ENCODE peak calls at places on chromosomes 1 and 21, in six cellular contexts. K, O, H, T, Y and Q are unnamed samples.

GRCh38 chr21:38486705-38487104 is 11.6 kb downstream of the ERG start:
- DNase-seq in K (no peak), O (no peak), H (no peak), T (peak), Y (no peak), Q (no peak)

GRCh38 chr1:197224160-197224559 is 43.9 kb upstream of the CRB1 start:
- DNase-seq in K (no peak), O (no peak), H (peak), T (peak), Y (peak), Q (peak)

GRCh38 chr21:45253180-45253579 is 34.5 kb downstream of the POFUT2 start:
- DNase-seq in K (no peak), O (no peak), H (peak), T (peak), Y (no peak), Q (peak)

GRCh38 chr1:63864224-63864623 is 90.4 kb downstream of the ROR1 start:
- DNase-seq in K (no peak), O (no peak), H (no peak), T (peak), Y (peak), Q (no peak)

GRCh38 chr1:3732747-3733602 is 19.3 kb upstream of the CCDC27 start:
- DNase-seq in K (no peak), O (no peak), H (no peak), T (no peak), Y (no peak), Q (no peak)

GRCh38 chr1:98940069-98940468 is 64.6 kb downstream of the PLPPR5 start:
- DNase-seq in K (no peak), O (no peak), H (no peak), T (no peak), Y (no peak), Q (no peak)

GRCh38 chr1:35660581-35661473 is 19.5 kb upstream of the PSMB2 start:
- DNase-seq in K (no peak), O (no peak), H (peak), T (peak), Y (peak), Q (peak)

GRCh38 chr1:174743654-174744561 is 255.8 kb upstream of the CACYBP start:
- DNase-seq in K (peak), O (no peak), H (peak), T (peak), Y (peak), Q (peak)

GRCh38 chr1:224065455-224065854 is 48.5 kb upstream of the FBXO28 start:
- DNase-seq in K (no peak), O (no peak), H (peak), T (peak), Y (peak), Q (peak)